ENCODE peak calls at places on chromosomes 3 and 15, in eight cellular contexts. G is H1, Q is transverse colon, M is SK-N-MC, C is GM23338, U is GM12878, A is spleen, S is GM12892. Z is an unnamed sample.

GRCh38 chr3:149969110-149969944 is 1.4 kb downstream of the PFN2 start:
- DNase-seq in A (no peak), M (peak; percentile 84), Q (peak; percentile 31), G (peak; percentile 49), C (peak; percentile 94), S (no peak), U (no peak), Z (no peak)

GRCh38 chr3:161552984-161553383 is 56.4 kb downstream of the OTOL1 start:
- DNase-seq in U (no peak), S (no peak), C (no peak), A (no peak), Q (no peak), G (no peak), M (no peak), Z (no peak)

GRCh38 chr3:159941043-159941994 is 47.3 kb upstream of the IL12A start:
- DNase-seq in G (no peak), S (no peak), U (no peak), C (no peak), Q (no peak), A (no peak), M (no peak), Z (no peak)

GRCh38 chr3:25870452-25870851 is 80.6 kb downstream of the OXSM start:
- DNase-seq in S (no peak), Q (no peak), G (no peak), M (no peak), A (no peak), C (no peak), U (no peak), Z (no peak)

GRCh38 chr3:156307704-156308103 is 187.3 kb downstream of the KCNAB1 start:
- DNase-seq in C (no peak), S (no peak), G (no peak), Q (peak; percentile 50), A (no peak), M (no peak), U (no peak), Z (no peak)

GRCh38 chr3:50648297-50648696 is 26.4 kb upstream of the DOCK3 start:
- DNase-seq in U (no peak), Q (no peak), G (no peak), C (peak; percentile 76), A (no peak), M (no peak), S (no peak), Z (no peak)

GRCh38 chr15:31271224-31271635 is 55.4 kb upstream of the KLF13 start:
- DNase-seq in S (no peak), U (no peak), G (no peak), A (no peak), Q (no peak), C (no peak), M (no peak), Z (no peak)

GRCh38 chr3:172675371-172676193 is 35.3 kb downstream of the NCEH1 start:
- DNase-seq in M (peak; percentile 32), Q (no peak), C (peak; percentile 80), G (no peak), S (no peak), U (no peak), A (no peak), Z (no peak)

GRCh38 chr3:27930052-27930602 is 208.0 kb upstream of the EOMES start:
- DNase-seq in M (no peak), G (no peak), S (no peak), A (no peak), C (no peak), U (no peak), Q (no peak), Z (no peak)

GRCh38 chr3:27939940-27940339 is 217.8 kb upstream of the EOMES start:
- DNase-seq in A (no peak), C (peak; percentile 63), G (peak; percentile 34), M (no peak), U (no peak), S (no peak), Q (no peak), Z (no peak)

GRCh38 chr3:27939510-27939909 is 217.4 kb upstream of the EOMES start:
- DNase-seq in U (no peak), A (no peak), G (no peak), Q (no peak), C (no peak), M (no peak), S (no peak), Z (no peak)

DNA sequence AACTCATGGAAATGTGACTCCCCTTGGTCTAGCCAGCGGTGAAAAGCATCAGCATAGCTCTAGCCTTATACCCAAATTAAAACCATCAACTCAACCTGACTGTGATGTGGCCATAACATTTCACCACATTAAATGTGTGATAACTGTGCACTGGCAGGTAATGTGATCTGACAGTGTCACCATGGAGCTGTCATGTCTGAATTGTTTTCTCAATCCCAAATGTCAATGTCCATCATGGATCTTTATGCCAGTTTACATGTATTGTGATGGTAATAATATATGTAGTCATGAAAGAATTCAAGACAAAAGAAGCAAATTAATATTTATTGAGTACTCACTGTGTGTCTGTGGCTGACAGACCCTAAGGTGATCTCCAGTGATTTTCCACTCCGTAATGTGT is 213.4 kb upstream of the EOMES start:
- DNase-seq in Q (no peak), A (no peak), S (no peak), M (no peak), U (no peak), G (no peak), C (no peak), Z (no peak)
- TF ChIP-seq POLR2AphosphoS5 in Q (no peak), A (no peak), S (no peak), M (no peak), U (no peak), G (no peak), C (no peak), Z (no peak)

DNA sequence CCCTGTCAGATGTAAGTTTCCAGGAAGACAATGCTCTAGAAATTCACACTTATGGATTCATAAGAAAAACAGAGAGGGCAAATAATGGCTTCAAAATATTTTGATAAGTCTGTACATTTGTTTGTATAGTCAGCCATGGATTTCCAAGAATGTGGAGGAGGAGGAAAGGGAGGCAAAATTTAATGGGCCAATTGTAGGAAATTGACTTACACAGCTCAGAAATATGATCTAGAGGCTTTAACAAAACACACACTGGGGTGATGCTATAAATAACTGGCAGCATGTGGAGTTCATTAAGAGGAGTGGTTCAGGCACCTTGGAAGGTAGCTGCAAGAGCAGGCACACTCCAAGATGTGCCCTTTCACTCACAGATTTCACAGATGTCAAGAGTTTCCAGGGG is 193.4 kb upstream of the RASGRP1 start:
- DNase-seq in M (no peak), G (no peak), S (no peak), C (no peak), U (no peak), Q (no peak), A (no peak), Z (no peak)
- TF ChIP-seq POLR2AphosphoS5 in M (no peak), G (no peak), S (no peak), C (no peak), U (no peak), Q (no peak), A (no peak), Z (no peak)

GRCh38 chr3:108124337-108125150 is 33.7 kb upstream of the CD47 start:
- DNase-seq in Q (peak; percentile 38), A (no peak), S (no peak), G (no peak), U (peak; percentile 96), M (no peak), C (peak; percentile 7), Z (no peak)
- TF ChIP-seq POLR2AphosphoS5 in Q (peak; percentile 46), A (peak; percentile 90), S (peak; percentile 80), G (no peak), U (peak; percentile 96), M (no peak), C (no peak), Z (peak; percentile 89)

GRCh38 chr3:58540176-58540863 is 3.3 kb upstream of the ACOX2 start:
- DNase-seq in C (no peak), M (no peak), S (no peak), A (no peak), Q (no peak), U (no peak), G (no peak), Z (no peak)

GRCh38 chr3:58535531-58536500 is 1.2 kb downstream of the ACOX2 start:
- DNase-seq in M (no peak), Q (peak; percentile 78), U (no peak), C (no peak), S (no peak), G (no peak), A (no peak), Z (no peak)

GRCh38 chr3:58536501-58537411 is at the start of gene ACOX2:
- DNase-seq in Q (peak; percentile 42), S (no peak), A (no peak), M (no peak), G (no peak), C (no peak), U (no peak), Z (no peak)

GRCh38 chr3:58539636-58540035 is 2.6 kb upstream of the ACOX2 start:
- DNase-seq in S (no peak), Q (no peak), C (no peak), A (no peak), G (no peak), U (no peak), M (no peak), Z (no peak)

GRCh38 chr3:58537412-58538301 is 667 bp upstream of the ACOX2 start:
- DNase-seq in U (no peak), G (no peak), Q (no peak), M (no peak), S (no peak), A (no peak), C (no peak), Z (no peak)
- TF ChIP-seq POLR2AphosphoS5 in U (no peak), G (no peak), Q (no peak), M (no peak), S (no peak), A (no peak), C (no peak), Z (no peak)

DNA sequence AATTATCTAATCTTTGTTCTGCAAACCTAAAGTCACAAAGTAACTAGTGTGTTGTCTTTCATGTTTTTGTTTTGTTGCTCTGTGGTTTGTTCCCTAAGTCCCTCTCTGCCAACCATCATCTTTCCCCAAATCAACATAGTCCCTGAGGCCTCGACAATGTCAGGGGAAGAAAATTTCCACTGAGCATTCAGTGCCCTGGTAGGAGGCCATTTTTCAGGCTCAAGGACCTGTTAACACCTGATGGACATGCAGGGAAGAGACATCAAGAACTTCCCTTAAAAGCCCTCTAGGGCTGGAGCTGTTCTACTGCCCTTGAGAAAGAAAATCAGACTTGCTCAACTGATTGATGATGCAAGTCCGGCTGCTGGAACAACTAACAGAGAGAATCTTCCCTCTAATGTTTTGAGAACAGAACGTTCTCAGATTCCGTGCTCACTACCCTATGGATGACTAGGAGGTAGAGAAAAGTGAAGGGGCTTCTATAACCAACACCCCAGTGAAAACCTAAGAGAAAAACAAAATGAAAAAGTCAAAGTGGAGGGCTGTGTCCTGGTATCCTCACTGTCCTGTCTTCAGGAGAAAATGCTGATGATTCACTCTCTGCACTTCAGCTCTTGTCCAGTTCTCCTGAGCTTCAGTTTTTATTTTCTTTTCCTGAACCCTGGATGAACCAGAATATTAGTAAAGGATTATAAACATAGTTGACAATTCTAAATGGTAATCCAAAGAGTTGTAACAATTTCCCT is 373.1 kb downstream of the FOXP1 start:
- DNase-seq in A (no peak), C (no peak), S (no peak), U (no peak), G (no peak), M (no peak), Q (peak; percentile 39), Z (no peak)
- TF ChIP-seq POLR2AphosphoS5 in A (peak; percentile 49), C (no peak), S (no peak), U (no peak), G (no peak), M (no peak), Q (peak; percentile 80), Z (no peak)